ENCODE peak calls at places on chromosomes 4 and X, in ten cellular contexts. P, X, F, S, W, D, Z, B, R and Y are unnamed samples.

GRCh38 chrX:135591871-135592270 is 71.4 kb downstream of the INTS6L start:
- DNase-seq in B (no peak), Z (no peak), W (no peak), P (no peak), X (no peak), F (no peak), R (no peak), D (no peak), S (no peak), Y (no peak)

GRCh38 chr4:116925900-116926457 is 159.4 kb downstream of the TRAM1L1 start:
- DNase-seq in F (no peak), S (no peak), B (peak; percentile 55), Z (no peak), P (no peak), X (no peak), R (peak; percentile 13), W (peak; percentile 6), D (peak; percentile 84), Y (no peak)

GRCh38 chrX:153460826-153461225 is 9.6 kb downstream of the HAUS7 start:
- DNase-seq in S (no peak), W (peak; percentile 45), X (peak; percentile 58), Z (peak; percentile 48), P (no peak), R (peak; percentile 69), F (peak; percentile 60), B (peak; percentile 77), D (peak; percentile 69), Y (peak; percentile 38)

GRCh38 chr4:20248155-20248558 is 3.5 kb upstream of the SLIT2 start:
- DNase-seq in Z (peak; percentile 92), S (no peak), W (no peak), F (peak; percentile 85), R (no peak), D (peak; percentile 69), B (no peak), X (peak; percentile 40), P (no peak), Y (peak; percentile 73)

GRCh38 chr4:4762909-4763814 is 96.3 kb upstream of the MSX1 start:
- DNase-seq in B (no peak), X (no peak), W (no peak), F (peak; percentile 55), P (no peak), D (peak; percentile 77), R (peak; percentile 77), S (no peak), Z (peak; percentile 60), Y (peak; percentile 65)

GRCh38 chr4:146957252-146957651 is 11.6 kb upstream of the TTC29 start:
- DNase-seq in R (no peak), X (no peak), D (no peak), S (no peak), P (no peak), F (no peak), W (no peak), B (no peak), Z (peak; percentile 95), Y (peak; percentile 82)

GRCh38 chrX:101430457-101431078 is 22.5 kb downstream of the HNRNPH2 start:
- DNase-seq in F (no peak), X (no peak), B (no peak), R (no peak), D (no peak), S (no peak), W (no peak), P (no peak), Z (peak; percentile 69), Y (no peak)

GRCh38 chr4:6779667-6780565 is 2.6 kb upstream of the KIAA0232 start:
- DNase-seq in B (peak; percentile 66), Z (peak; percentile 26), F (peak; percentile 36), D (peak; percentile 72), X (no peak), S (no peak), R (no peak), P (no peak), W (no peak), Y (no peak)

GRCh38 chrX:45011131-45011530 is 138.1 kb downstream of the KDM6A start:
- DNase-seq in S (no peak), B (no peak), Z (peak; percentile 15), P (no peak), R (no peak), X (no peak), F (peak; percentile 5), D (no peak), W (no peak), Y (no peak)

GRCh38 chrX:102018208-102018607 is 86.4 kb upstream of the ZMAT1 start:
- DNase-seq in W (no peak), S (no peak), B (no peak), P (no peak), R (no peak), F (no peak), X (no peak), Z (no peak), D (no peak), Y (no peak)

GRCh38 chr4:85565761-85566480 is 91.0 kb downstream of the ARHGAP24 start:
- DNase-seq in S (no peak), Z (peak; percentile 73), F (peak; percentile 42), D (no peak), P (peak; percentile 14), W (no peak), R (no peak), X (no peak), B (no peak), Y (no peak)

GRCh38 chrX:39955621-39956020 is 142.1 kb downstream of the BCOR start:
- DNase-seq in F (no peak), R (no peak), W (no peak), P (no peak), S (no peak), X (peak; percentile 60), B (no peak), Z (no peak), D (peak; percentile 23), Y (no peak)

GRCh38 chr4:73068496-73069337 is 799 bp downstream of the COX18 start:
- DNase-seq in X (peak; percentile 47), F (peak; percentile 41), R (no peak), Z (peak; percentile 44), S (no peak), P (no peak), B (no peak), D (peak; percentile 21), W (no peak), Y (peak; percentile 52)

GRCh38 chr4:48645225-48645794 is 134.8 kb downstream of the FRYL start:
- DNase-seq in B (no peak), R (no peak), D (no peak), Z (no peak), P (no peak), X (no peak), S (no peak), W (no peak), F (no peak), Y (no peak)

GRCh38 chr4:8721621-8722020 is 129.1 kb downstream of the CPZ start:
- DNase-seq in P (no peak), F (no peak), B (no peak), Z (no peak), R (no peak), X (no peak), W (no peak), D (no peak), S (peak; percentile 10), Y (no peak)

GRCh38 chrX:97471071-97471470 is 587.4 kb downstream of the RPA4 start:
- DNase-seq in D (no peak), R (no peak), P (no peak), W (no peak), S (no peak), X (no peak), F (no peak), Z (no peak), B (no peak), Y (no peak)

GRCh38 chrX:94455782-94456181 is 781.8 kb downstream of the FAM133A start:
- DNase-seq in D (peak; percentile 2), B (no peak), W (no peak), S (no peak), X (no peak), F (no peak), P (no peak), Z (no peak), R (no peak), Y (no peak)

GRCh38 chr4:3449574-3450534 is 8.1 kb downstream of the HGFAC start:
- DNase-seq in D (no peak), R (no peak), Z (no peak), W (no peak), P (no peak), F (no peak), X (no peak), B (peak; percentile 69), S (no peak), Y (no peak)

GRCh38 chr4:3451956-3452355 is 10.2 kb downstream of the HGFAC start:
- DNase-seq in Z (peak; percentile 71), P (peak; percentile 12), B (no peak), X (no peak), R (no peak), S (no peak), W (no peak), F (no peak), D (no peak), Y (peak; percentile 22)

GRCh38 chr4:3449047-3449573 is 7.3 kb downstream of the HGFAC start:
- DNase-seq in B (peak; percentile 9), S (no peak), X (no peak), Z (no peak), W (peak; percentile 10), F (no peak), P (no peak), D (no peak), R (no peak), Y (no peak)

GRCh38 chr4:3450643-3451042 is 8.9 kb downstream of the HGFAC start:
- DNase-seq in W (no peak), B (no peak), D (no peak), R (no peak), Z (no peak), P (no peak), S (no peak), F (no peak), X (no peak), Y (no peak)

GRCh38 chr4:3452376-3452775 is 10.6 kb downstream of the HGFAC start:
- DNase-seq in R (no peak), P (no peak), F (no peak), B (peak; percentile 17), S (no peak), Z (no peak), W (peak; percentile 8), D (peak; percentile 50), X (no peak), Y (peak; percentile 37)
- TF ChIP-seq CTCF in R (peak; percentile 65), P (peak; percentile 26), F (peak; percentile 52), B (no peak), S (no peak), Z (peak; percentile 35), W (no peak), D (peak; percentile 50), X (peak; percentile 32), Y (no peak)

GRCh38 chr4:175253184-175253902 is 335.2 kb downstream of the ADAM29 start:
- DNase-seq in Z (peak; percentile 23), P (no peak), B (no peak), F (no peak), X (peak; percentile 54), W (no peak), D (peak; percentile 15), R (no peak), S (no peak), Y (peak; percentile 56)
- TF ChIP-seq CTCF in Z (peak; percentile 36), P (no peak), B (no peak), F (peak; percentile 23), X (peak; percentile 77), W (no peak), D (peak; percentile 52), R (peak; percentile 25), S (no peak), Y (peak; percentile 35)

GRCh38 chr4:110059556-110060191 is 138.7 kb downstream of the ELOVL6 start:
- DNase-seq in P (no peak), D (no peak), F (peak; percentile 19), S (no peak), W (no peak), B (no peak), R (no peak), X (peak; percentile 18), Z (peak; percentile 68), Y (peak; percentile 30)
- TF ChIP-seq CTCF in P (no peak), D (no peak), F (no peak), S (no peak), W (no peak), B (no peak), R (no peak), X (no peak), Z (no peak), Y (no peak)

GRCh38 chr4:74370912-74371311 is 6.0 kb downstream of the EREG start:
- DNase-seq in X (peak; percentile 30), B (no peak), S (no peak), Z (peak; percentile 74), D (peak; percentile 69), P (no peak), R (peak; percentile 26), F (peak; percentile 75), W (no peak), Y (peak; percentile 84)
- TF ChIP-seq CTCF in X (peak; percentile 78), B (peak; percentile 51), S (peak; percentile 20), Z (peak; percentile 94), D (peak; percentile 74), P (peak; percentile 79), R (peak; percentile 79), F (peak; percentile 84), W (no peak), Y (peak; percentile 83)